ENCODE peak calls at places on chromosomes 5 and 9, in eight cellular contexts. L is thyroid gland, E is MM.1S, I is spleen, C is AG10803, V is NB4, M is cardiac fibroblast, S is upper lobe of left lung. H is an unnamed sample.

GRCh38 chr5:142747034-142747433 is 23.1 kb upstream of the ARHGAP26 start:
- DNase-seq in L (no peak), E (no peak), I (no peak), C (peak; percentile 91), V (no peak), M (peak; percentile 67), S (no peak), H (no peak)

GRCh38 chr5:85334-85995 is 6.5 kb upstream of the PLEKHG4B start:
- DNase-seq in L (no peak), E (no peak), I (no peak), C (no peak), V (no peak), M (no peak), S (peak; percentile 47), H (no peak)

GRCh38 chr5:106094128-106094726 is 1576.5 kb downstream of the EFNA5 start:
- DNase-seq in L (no peak), E (peak; percentile 78), I (no peak), C (peak; percentile 1), V (no peak), M (peak; percentile 22), S (no peak), H (no peak)

GRCh38 chr9:81182421-81182820 is 506.9 kb downstream of the TLE1 start:
- DNase-seq in L (peak; percentile 5), E (no peak), I (no peak), C (no peak), V (no peak), M (peak; percentile 88), S (no peak), H (no peak)

GRCh38 chr5:167671176-167671575 is 620.3 kb upstream of the WWC1 start:
- DNase-seq in L (no peak), E (no peak), I (no peak), C (peak; percentile 78), V (no peak), M (peak; percentile 56), S (no peak), H (no peak)

GRCh38 chr9:76379494-76379893 is 14.7 kb downstream of the RFK start:
- DNase-seq in L (no peak), E (no peak), I (no peak), C (no peak), V (no peak), M (no peak), S (no peak), H (no peak)

GRCh38 chr5:95105638-95106037 is 179.3 kb downstream of the MCTP1 start:
- DNase-seq in L (no peak), E (no peak), I (no peak), C (no peak), V (no peak), M (no peak), S (no peak), H (no peak)

GRCh38 chr5:169006878-169007790 is 293.8 kb downstream of the SLIT3 start:
- DNase-seq in L (no peak), E (no peak), I (no peak), C (peak; percentile 30), V (no peak), M (no peak), S (no peak), H (no peak)

GRCh38 chr9:109258619-109259321 is 62.1 kb downstream of the EPB41L4B start:
- DNase-seq in L (peak; percentile 91), E (no peak), I (no peak), C (no peak), V (no peak), M (no peak), S (no peak), H (no peak)

GRCh38 chr5:122723606-122724352 is 51.1 kb upstream of the SNX2 start:
- DNase-seq in L (no peak), E (peak; percentile 57), I (no peak), C (peak; percentile 86), V (no peak), M (peak; percentile 74), S (no peak), H (peak; percentile 37)

GRCh38 chr9:87546704-87547103 is 49.0 kb downstream of the DAPK1 start:
- DNase-seq in L (no peak), E (no peak), I (no peak), C (no peak), V (no peak), M (peak; percentile 52), S (no peak), H (no peak)

GRCh38 chr9:133505186-133505830 is 19.5 kb downstream of the MYMK start:
- DNase-seq in L (no peak), E (no peak), I (no peak), C (peak; percentile 17), V (no peak), M (peak; percentile 45), S (no peak), H (no peak)

GRCh38 chr5:142151436-142152382 is 43.1 kb downstream of the NDFIP1 start:
- DNase-seq in L (peak; percentile 30), E (peak; percentile 40), I (no peak), C (peak; percentile 81), V (peak; percentile 76), M (peak; percentile 93), S (no peak), H (no peak)

GRCh38 chr9:89000973-89001916 is 10.0 kb downstream of the S1PR3 start:
- DNase-seq in L (peak; percentile 96), E (peak; percentile 81), I (peak; percentile 91), C (peak; percentile 74), V (peak; percentile 79), M (peak; percentile 91), S (peak; percentile 83), H (peak; percentile 20)

GRCh38 chr9:113436753-113437515 is 26.4 kb downstream of the C9orf43 start:
- DNase-seq in L (no peak), E (no peak), I (no peak), C (peak; percentile 48), V (no peak), M (no peak), S (no peak), H (no peak)

GRCh38 chr9:134707031-134707680 is 65.6 kb downstream of the COL5A1 start:
- DNase-seq in L (peak; percentile 61), E (no peak), I (no peak), C (peak; percentile 80), V (no peak), M (peak; percentile 86), S (peak; percentile 83), H (no peak)

GRCh38 chr5:141155540-141156374 is 5.9 kb downstream of the PCDHB6 start:
- DNase-seq in L (no peak), E (no peak), I (no peak), C (no peak), V (peak; percentile 23), M (no peak), S (no peak), H (no peak)

GRCh38 chr9:110303136-110303535 is 34.5 kb downstream of the TXNDC8 start:
- DNase-seq in L (no peak), E (no peak), I (no peak), C (peak; percentile 76), V (peak; percentile 77), M (peak; percentile 72), S (no peak), H (no peak)

GRCh38 chr9:107816187-107817021 is 326.8 kb upstream of the KLF4 start:
- DNase-seq in L (no peak), E (peak; percentile 81), I (no peak), C (peak; percentile 36), V (no peak), M (no peak), S (no peak), H (peak; percentile 12)

GRCh38 chr5:33701251-33701650 is 190.5 kb downstream of the ADAMTS12 start:
- DNase-seq in L (no peak), E (no peak), I (no peak), C (peak; percentile 66), V (no peak), M (peak; percentile 83), S (no peak), H (no peak)

GRCh38 chr5:33702867-33703266 is 188.9 kb downstream of the ADAMTS12 start:
- DNase-seq in L (no peak), E (no peak), I (no peak), C (no peak), V (no peak), M (no peak), S (no peak), H (no peak)
- H3K4me3 ChIP-seq in L (no peak overlapping the region), E (no peak overlapping the region), I (no peak overlapping the region), C (no peak overlapping the region), V (no peak overlapping the region), M (no peak overlapping the region), S (no peak overlapping the region), H (no peak overlapping the region)

GRCh38 chr9:18208166-18209059 is 265.5 kb upstream of the ADAMTSL1 start:
- DNase-seq in L (peak; percentile 41), E (peak; percentile 18), I (no peak), C (peak; percentile 41), V (peak; percentile 53), M (peak; percentile 56), S (no peak), H (no peak)
- TF ChIP-seq CTCF in L (no peak), E (peak; percentile 41), I (no peak), C (peak; percentile 71), V (peak; percentile 74), M (peak; percentile 65), S (peak; percentile 55), H (no peak)

DNA sequence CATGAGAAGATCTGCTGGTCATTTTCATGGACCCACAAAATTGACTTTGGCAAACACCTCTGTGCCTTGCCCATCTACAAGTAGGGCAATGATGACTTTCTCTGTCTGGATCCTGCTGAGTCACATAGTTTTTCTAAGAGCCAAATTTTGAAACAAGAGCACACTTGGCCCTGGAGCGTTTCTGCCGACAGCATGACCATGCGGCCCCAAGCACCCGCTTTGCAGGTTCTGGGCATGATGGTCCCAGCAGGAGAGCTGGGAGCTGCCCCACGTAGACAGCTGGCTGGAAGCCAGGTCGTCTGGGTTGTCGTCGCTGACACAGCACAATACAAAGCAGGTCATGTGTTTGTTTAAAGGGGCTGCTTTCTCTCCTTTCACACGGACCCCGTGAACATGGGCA is 159.8 kb downstream of the SYK start:
- DNase-seq in L (peak; percentile 98), E (no peak), I (no peak), C (peak; percentile 38), V (no peak), M (peak; percentile 78), S (no peak), H (no peak)
- H3K4me3 ChIP-seq in L (no peak overlapping the region), E (no peak overlapping the region), I (no peak overlapping the region), C (no peak overlapping the region), V (no peak overlapping the region), M (no peak overlapping the region), S (no peak overlapping the region), H (no peak overlapping the region)

GRCh38 chr9:12698986-12699385 is 5.8 kb downstream of the TYRP1 start:
- DNase-seq in L (no peak), E (no peak), I (no peak), C (no peak), V (no peak), M (no peak), S (no peak), H (no peak)
- TF ChIP-seq CTCF in L (no peak), E (no peak), I (no peak), C (peak; percentile 9), V (no peak), M (peak; percentile 13), S (no peak), H (no peak)

GRCh38 chr5:153555420-153556114 is 65.1 kb downstream of the GRIA1 start:
- DNase-seq in L (no peak), E (no peak), I (no peak), C (no peak), V (no peak), M (no peak), S (no peak), H (no peak)
- H3K4me3 ChIP-seq in L (no peak overlapping the region), E (no peak overlapping the region), I (no peak overlapping the region), C (no peak overlapping the region), V (no peak overlapping the region), M (no peak overlapping the region), S (no peak overlapping the region), H (no peak overlapping the region)